ENCODE peak calls at places on chromosomes 13 and 19, in seven cellular contexts. T is transverse colon, H is suprapubic skin, N is spleen, Q is breast epithelium, V is GM23338, J is HepG2. U is an unnamed sample.

GRCh38 chr13:112968910-112969691 is at the start of gene MCF2L:
- DNase-seq in T (peak), H (peak), N (peak), Q (no peak), V (peak), J (peak), U (peak)

GRCh38 chr13:92321174-92321573 is 905.4 kb upstream of the GPC6 start:
- DNase-seq in T (no peak), H (no peak), N (no peak), Q (no peak), V (no peak), J (no peak), U (no peak)

GRCh38 chr19:10517361-10517759 is at the start of gene S1PR5:
- DNase-seq in T (no peak), H (no peak), N (no peak), Q (no peak), V (peak), J (no peak), U (no peak)

GRCh38 chr19:34313188-34313587 is 51.8 kb upstream of the GPI start:
- DNase-seq in T (peak), H (no peak), N (no peak), Q (no peak), V (no peak), J (no peak), U (no peak)

GRCh38 chr13:113013303-113013702 is 44.3 kb downstream of the MCF2L start:
- DNase-seq in T (no peak), H (no peak), N (no peak), Q (peak), V (no peak), J (no peak), U (no peak)

GRCh38 chr19:18377026-18377425 is 8.9 kb upstream of the GDF15 start:
- DNase-seq in T (no peak), H (no peak), N (no peak), Q (no peak), V (no peak), J (no peak), U (no peak)

GRCh38 chr13:109769921-109770320 is 16.5 kb downstream of the IRS2 start:
- DNase-seq in T (no peak), H (no peak), N (peak), Q (no peak), V (no peak), J (no peak), U (no peak)

GRCh38 chr13:103190841-103191240 is 124.6 kb upstream of the SLC10A2 start:
- DNase-seq in T (no peak), H (no peak), N (no peak), Q (no peak), V (no peak), J (no peak), U (no peak)

GRCh38 chr19:50431343-50432220 is 1.1 kb upstream of the MYBPC2 start:
- DNase-seq in T (peak), H (peak), N (peak), Q (peak), V (peak), J (peak), U (peak)

GRCh38 chr13:30366083-30366482 is 56.2 kb upstream of the UBE2L5 start:
- DNase-seq in T (no peak), H (no peak), N (no peak), Q (no peak), V (no peak), J (no peak), U (no peak)

GRCh38 chr19:4633140-4633967 is 6.0 kb upstream of the TNFAIP8L1 start:
- DNase-seq in T (peak), H (no peak), N (peak), Q (no peak), V (peak), J (peak), U (no peak)

GRCh38 chr13:81929988-81930387 is 1589.1 kb upstream of the SPRY2 start:
- DNase-seq in T (no peak), H (no peak), N (no peak), Q (no peak), V (peak), J (peak), U (no peak)

GRCh38 chr13:109196896-109197295 is 567.5 kb downstream of the MYO16 start:
- DNase-seq in T (no peak), H (no peak), N (no peak), Q (no peak), V (peak), J (peak), U (no peak)

GRCh38 chr13:78649997-78650724 is 8.8 kb downstream of the OBI1 start:
- DNase-seq in T (no peak), H (no peak), N (no peak), Q (no peak), V (no peak), J (no peak), U (no peak)

GRCh38 chr13:29767006-29767405 is 83.4 kb downstream of the UBL3 start:
- DNase-seq in T (no peak), H (no peak), N (no peak), Q (no peak), V (no peak), J (no peak), U (no peak)

DNA sequence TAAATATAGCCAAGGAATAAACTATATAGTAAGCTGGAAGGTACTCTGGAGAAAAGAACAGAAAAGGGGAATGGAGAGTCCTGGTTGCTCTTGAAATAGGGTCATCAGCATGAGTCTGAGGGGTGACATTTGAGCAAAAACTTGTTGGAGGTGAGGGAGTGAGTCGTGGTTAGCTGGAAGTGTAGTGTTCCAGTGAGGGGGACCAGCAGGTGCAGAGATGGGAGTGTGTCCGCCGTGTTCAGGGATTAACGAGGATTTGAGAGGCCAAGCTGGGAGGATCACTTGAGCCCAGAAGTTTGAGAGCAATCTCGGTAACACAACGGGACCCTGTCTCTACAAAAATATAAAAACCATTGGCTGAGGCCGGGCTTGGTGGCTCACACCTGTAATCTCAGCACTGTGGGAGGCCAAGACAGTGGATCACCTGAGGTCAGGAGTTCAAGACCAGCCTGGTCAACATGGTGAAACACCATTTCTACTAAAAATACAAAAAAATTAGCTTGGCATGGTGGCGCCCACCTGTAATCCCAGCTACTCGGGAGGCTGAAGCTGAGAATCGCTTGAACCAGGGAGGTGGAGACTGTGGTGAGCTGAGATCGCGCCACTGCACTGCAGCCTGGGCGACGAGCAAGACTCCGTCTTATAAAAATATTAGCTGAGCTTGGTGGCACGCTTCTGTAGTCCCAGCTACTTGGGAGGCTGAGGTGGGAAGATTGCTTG is 1.1 kb downstream of the SUPT5H start:
- DNase-seq in T (no peak), H (no peak), N (no peak), Q (no peak), V (no peak), J (no peak), U (no peak)
- H3K27ac ChIP-seq in T (peak), H (no peak), N (no peak), Q (peak), V (peak), J (peak), U (peak)

GRCh38 chr13:99973163-99973785 is 1.7 kb upstream of the ZIC5 start:
- DNase-seq in T (no peak), H (no peak), N (no peak), Q (no peak), V (no peak), J (no peak), U (no peak)

GRCh38 chr13:99972190-99972731 is 694 bp upstream of the ZIC5 start:
- DNase-seq in T (no peak), H (no peak), N (no peak), Q (no peak), V (peak), J (no peak), U (no peak)

GRCh38 chr13:99970761-99971575 is 599 bp downstream of the ZIC5 start:
- DNase-seq in T (no peak), H (no peak), N (no peak), Q (no peak), V (peak), J (no peak), U (peak)

GRCh38 chr13:99969934-99970760 is 1.4 kb downstream of the ZIC5 start:
- DNase-seq in T (no peak), H (no peak), N (no peak), Q (no peak), V (peak), J (peak), U (no peak)

DNA sequence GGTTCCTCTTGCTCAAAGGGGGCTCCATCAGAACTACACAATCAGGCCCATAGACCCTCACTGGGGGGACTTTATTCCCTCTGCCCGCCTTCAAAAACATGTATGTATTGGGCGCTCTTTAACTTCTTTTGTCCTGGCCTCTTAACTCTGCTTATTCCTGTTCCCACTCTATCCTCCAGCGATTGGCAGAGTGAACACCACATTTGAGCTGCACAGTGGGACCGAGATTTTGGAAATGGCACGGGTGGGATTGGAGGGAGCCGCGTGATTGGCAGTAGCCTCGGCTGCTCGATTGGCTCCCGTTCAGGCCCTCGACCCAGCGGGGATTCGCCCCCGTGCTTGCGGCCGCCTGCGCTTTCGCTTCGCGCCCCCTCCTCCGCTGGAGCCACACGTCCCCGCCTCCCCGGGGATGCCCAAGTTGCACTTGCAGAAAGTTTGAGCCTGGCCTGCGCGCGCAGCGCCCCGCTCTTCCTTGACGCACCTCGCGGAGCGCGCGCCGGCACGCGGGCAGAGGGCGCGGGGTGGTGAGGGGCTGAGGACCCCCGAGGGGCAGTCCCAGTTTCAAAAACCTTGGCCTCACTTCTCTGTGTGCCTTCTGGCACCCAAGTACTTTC is at the start of gene ZIC5:
- DNase-seq in T (no peak), H (no peak), N (no peak), Q (no peak), V (peak), J (no peak), U (no peak)
- H3K4me3 ChIP-seq in T (peak), H (peak), N (no peak), Q (peak), V (peak), J (peak), U (peak)

GRCh38 chr13:32537580-32538233 is 888 bp downstream of the N4BP2L2 start:
- DNase-seq in T (peak), H (no peak), N (peak), Q (peak), V (peak), J (no peak), U (peak)

GRCh38 chr13:32535748-32536147 is 2.8 kb downstream of the N4BP2L2 start:
- DNase-seq in T (no peak), H (no peak), N (no peak), Q (no peak), V (no peak), J (no peak), U (no peak)

GRCh38 chr13:32538621-32539246 is at the start of gene N4BP2L2:
- DNase-seq in T (peak), H (peak), N (peak), Q (peak), V (peak), J (peak), U (peak)

GRCh38 chr13:32535140-32535539 is 3.5 kb downstream of the N4BP2L2 start:
- DNase-seq in T (no peak), H (no peak), N (no peak), Q (no peak), V (no peak), J (no peak), U (no peak)

GRCh38 chr13:32538234-32538620 is 368 bp downstream of the N4BP2L2 start:
- DNase-seq in T (no peak), H (no peak), N (peak), Q (peak), V (no peak), J (peak), U (peak)
- TF ChIP-seq POLR2AphosphoS5 in T (no peak), H (no peak), N (no peak), Q (no peak), V (no peak), J (no peak), U (no peak)

GRCh38 chr19:345320-345879 is 804 bp upstream of the MIER2 start:
- DNase-seq in T (no peak), H (no peak), N (peak), Q (no peak), V (no peak), J (no peak), U (no peak)

GRCh38 chr19:343451-343931 is 1.1 kb downstream of the MIER2 start:
- DNase-seq in T (no peak), H (no peak), N (peak), Q (no peak), V (peak), J (no peak), U (peak)

GRCh38 chr19:344625-345319 is at the start of gene MIER2:
- DNase-seq in T (peak), H (no peak), N (peak), Q (peak), V (peak), J (peak), U (peak)

GRCh38 chr19:342801-343421 is 1.7 kb downstream of the MIER2 start:
- DNase-seq in T (peak), H (no peak), N (peak), Q (no peak), V (no peak), J (no peak), U (peak)

DNA sequence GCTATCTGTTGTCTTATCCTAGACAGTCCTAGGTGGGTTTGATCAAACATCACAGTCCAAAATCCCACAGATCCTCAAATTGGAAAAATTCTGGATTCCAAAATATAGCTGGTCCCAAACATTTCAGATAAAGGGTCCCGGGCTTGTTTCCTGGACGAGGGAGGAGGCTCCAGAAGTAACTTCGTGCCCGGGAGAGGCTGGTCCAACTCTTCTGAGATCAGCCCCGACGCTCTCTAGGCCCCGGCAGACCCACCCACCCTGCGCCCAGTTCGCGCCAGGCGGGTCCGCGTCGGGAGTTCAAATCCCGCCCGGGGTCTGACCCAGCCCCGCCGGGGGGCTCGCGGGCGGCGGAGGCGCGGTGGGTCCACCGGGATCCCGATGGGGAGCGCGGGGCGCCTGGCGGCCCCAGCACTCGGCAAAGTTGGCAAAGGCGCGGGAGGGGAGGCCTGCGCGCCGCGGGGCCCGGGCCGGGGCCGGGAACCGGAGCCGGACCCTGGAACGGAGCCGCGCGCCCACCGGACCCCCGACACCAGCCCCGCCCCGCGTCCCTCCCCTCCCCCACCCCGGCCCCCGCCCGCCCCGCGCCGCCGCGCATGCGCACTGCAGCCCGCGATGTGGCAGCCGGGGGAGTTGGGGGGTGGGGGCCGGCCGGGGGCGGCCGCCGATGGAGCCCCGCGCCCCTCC is 513 bp downstream of the MIER2 start:
- DNase-seq in T (no peak), H (no peak), N (peak), Q (no peak), V (peak), J (no peak), U (no peak)
- H3K27ac ChIP-seq in T (peak), H (peak), N (peak), Q (peak), V (no peak), J (peak), U (peak)

GRCh38 chr19:44570984-44571684 is 41.7 kb upstream of the CEACAM20 start:
- DNase-seq in T (peak), H (no peak), N (no peak), Q (peak), V (peak), J (peak), U (peak)
- H3K4me3 ChIP-seq in T (no peak), H (no peak), N (no peak), Q (no peak), V (no peak), J (peak), U (no peak)

U was measured in upper lobe of left lung.